ENCODE peak calls at places on chromosomes 6 and 20, in eight cellular contexts. O, T, V, E, C, B, I and F are unnamed samples.

GRCh38 chr6:136114661-136115060 is 135.4 kb downstream of the MTFR2 start:
- DNase-seq in T (no peak), B (no peak), O (no peak), V (no peak), I (no peak), E (no peak), C (no peak), F (no peak)

GRCh38 chr20:49320460-49320859 is 42.6 kb upstream of the ZNFX1 start:
- DNase-seq in B (peak; percentile 47), O (no peak), V (peak; percentile 7), I (peak; percentile 75), C (peak; percentile 9), T (no peak), E (peak; percentile 50), F (no peak)

GRCh38 chr6:99016355-99016754 is 68.6 kb upstream of the FBXL4 start:
- DNase-seq in T (no peak), O (no peak), I (peak; percentile 7), B (no peak), V (no peak), C (no peak), E (no peak), F (no peak)

GRCh38 chr6:157092736-157093135 is 230.6 kb downstream of the TMEM242 start:
- DNase-seq in V (no peak), E (no peak), B (no peak), I (peak; percentile 57), T (no peak), O (no peak), C (no peak), F (no peak)

GRCh38 chr20:24584538-24585356 is 115.3 kb downstream of the SYNDIG1 start:
- DNase-seq in I (peak; percentile 62), E (no peak), C (peak; percentile 24), O (no peak), V (no peak), B (no peak), T (no peak), F (no peak)

GRCh38 chr6:122845916-122846632 is 57.0 kb downstream of the SMPDL3A start:
- DNase-seq in V (no peak), T (no peak), E (no peak), B (no peak), C (no peak), O (no peak), I (peak; percentile 16), F (no peak)

GRCh38 chr20:24033151-24033550 is 44.6 kb upstream of the GGTLC1 start:
- DNase-seq in C (no peak), B (no peak), V (no peak), T (no peak), O (no peak), E (no peak), I (no peak), F (no peak)

GRCh38 chr6:170256641-170257040 is 34.2 kb downstream of the DLL1 start:
- DNase-seq in V (no peak), I (no peak), T (no peak), O (no peak), E (no peak), B (no peak), C (no peak), F (no peak)

GRCh38 chr20:48723308-48724264 is 104.2 kb downstream of the PREX1 start:
- DNase-seq in I (peak; percentile 40), C (no peak), O (peak; percentile 87), B (peak; percentile 73), V (no peak), T (no peak), E (no peak), F (no peak)

GRCh38 chr6:45618259-45618658 is 240.5 kb upstream of the SUPT3H start:
- DNase-seq in B (no peak), I (no peak), E (no peak), O (no peak), V (no peak), C (no peak), T (no peak), F (no peak)

GRCh38 chr6:45619211-45619760 is 241.6 kb upstream of the SUPT3H start:
- DNase-seq in O (no peak), T (no peak), C (no peak), B (no peak), V (no peak), E (no peak), I (no peak), F (no peak)

GRCh38 chr6:45619994-45620471 is 242.3 kb upstream of the SUPT3H start:
- DNase-seq in C (peak; percentile 57), V (no peak), E (no peak), O (no peak), I (peak; percentile 46), B (no peak), T (no peak), F (no peak)

GRCh38 chr6:45616209-45616608 is 238.5 kb upstream of the SUPT3H start:
- DNase-seq in T (no peak), B (no peak), C (no peak), E (no peak), I (no peak), O (no peak), V (no peak), F (no peak)

DNA sequence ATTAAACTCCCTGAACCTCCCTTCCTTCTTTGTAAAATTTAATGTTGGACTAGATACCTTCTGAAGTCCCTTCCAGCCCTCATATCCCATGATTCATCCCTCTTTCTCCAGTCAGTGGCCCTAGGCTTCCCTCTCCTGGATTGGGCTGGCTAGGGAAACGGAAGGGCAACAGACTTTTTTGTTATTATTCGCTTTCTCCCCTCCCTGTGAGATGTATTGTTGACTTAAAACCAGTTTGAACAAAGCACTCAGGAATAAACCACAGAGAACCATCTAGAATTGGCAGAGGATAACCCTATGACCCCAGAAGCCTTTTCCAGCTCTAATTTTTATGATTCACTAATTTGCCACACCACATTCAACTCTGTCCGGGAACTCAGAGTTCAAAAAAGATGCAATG is 239.7 kb upstream of the SUPT3H start:
- DNase-seq in I (peak; percentile 46), B (no peak), T (no peak), O (no peak), V (no peak), C (no peak), E (no peak), F (no peak)
- TF ChIP-seq CTCF in I (no peak), B (no peak), T (no peak), O (no peak), V (no peak), C (no peak), E (no peak), F (no peak)

DNA sequence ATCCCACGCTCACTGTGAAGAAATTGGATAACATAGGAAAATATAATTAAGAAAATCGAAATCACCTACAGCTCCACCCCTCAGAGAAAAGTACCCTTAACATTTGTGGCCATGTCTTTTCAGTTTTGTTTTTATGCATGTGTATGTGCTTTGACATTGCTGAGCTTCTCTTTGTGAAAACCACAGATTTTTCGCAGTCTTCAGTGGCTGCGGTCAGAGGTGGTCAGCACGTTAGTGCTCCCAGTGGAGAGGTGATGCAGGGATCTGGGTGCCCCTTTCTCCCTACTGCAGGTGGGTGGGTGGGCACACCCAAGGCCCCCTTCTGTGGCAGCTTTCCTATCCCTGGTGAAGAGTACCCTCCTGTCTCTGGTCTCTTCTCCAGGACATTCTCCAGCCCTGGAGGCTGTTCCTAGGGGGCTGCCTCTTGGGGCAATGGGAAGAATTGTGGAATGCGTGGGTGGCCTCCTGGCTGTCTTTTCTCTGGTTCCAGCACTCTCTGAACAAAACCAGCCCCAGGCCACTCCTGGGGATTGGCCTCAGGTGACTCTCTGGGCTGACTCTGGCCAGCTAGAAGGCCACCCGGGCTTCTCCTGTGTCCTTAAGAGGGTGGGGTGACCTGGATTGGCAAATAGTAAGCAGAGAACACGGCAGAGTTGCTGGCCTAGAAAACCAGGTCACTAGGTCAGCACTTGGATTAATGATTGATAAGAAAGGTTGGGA is 49.8 kb upstream of the FANCE start:
- DNase-seq in I (no peak), C (no peak), T (no peak), V (no peak), O (no peak), B (peak; percentile 93), E (no peak), F (no peak)
- TF ChIP-seq CTCF in I (no peak), C (no peak), T (no peak), V (no peak), O (no peak), B (peak; percentile 7), E (no peak), F (no peak)

DNA sequence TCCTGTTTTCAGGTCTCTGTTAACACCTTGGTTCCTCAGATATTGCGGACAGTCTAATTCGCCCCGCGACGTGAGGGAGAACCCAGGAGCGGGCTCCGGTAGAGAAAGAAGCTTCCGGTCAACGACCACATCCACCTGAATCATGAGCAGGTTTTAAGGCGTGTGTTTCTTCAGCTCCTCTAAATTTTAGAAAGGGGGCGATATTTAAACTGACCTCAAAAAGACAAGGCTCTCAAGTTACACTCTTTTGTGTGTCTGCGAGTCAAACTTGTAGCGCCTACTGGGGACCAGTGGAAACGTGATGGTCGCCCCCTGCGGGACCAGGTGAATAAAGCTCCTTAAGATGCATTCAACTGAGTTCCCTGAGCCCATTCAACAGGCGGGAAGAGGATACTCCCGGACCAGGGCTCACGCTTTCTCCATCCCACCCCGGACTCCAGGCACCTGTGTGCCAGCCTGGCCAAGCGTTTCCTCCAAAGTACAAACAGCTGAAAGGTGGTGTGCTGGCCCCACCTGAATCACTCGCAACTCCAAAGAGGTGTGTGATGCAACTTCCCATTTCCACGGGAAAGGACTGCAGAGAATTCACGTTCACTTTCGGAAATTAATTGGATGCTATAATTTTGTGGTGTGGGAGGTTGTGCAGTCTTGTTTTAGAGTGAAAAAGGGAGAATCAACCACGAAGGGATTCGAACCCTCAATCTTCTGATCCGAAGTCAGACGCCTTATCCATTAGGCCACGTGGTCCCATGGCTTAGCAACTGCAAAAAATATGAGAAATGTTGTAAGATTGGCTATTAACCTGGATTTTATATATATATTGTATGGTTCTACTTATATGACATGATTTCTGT is 17.0 kb downstream of the GPX5 start:
- DNase-seq in I (peak; percentile 81), C (peak; percentile 60), V (no peak), E (peak; percentile 90), T (peak; percentile 56), O (no peak), B (peak; percentile 80), F (peak; percentile 49)
- TF ChIP-seq CTCF in I (peak; percentile 37), C (peak; percentile 67), V (peak; percentile 70), E (peak; percentile 74), T (peak; percentile 39), O (no peak), B (peak; percentile 75), F (peak; percentile 47)

DNA sequence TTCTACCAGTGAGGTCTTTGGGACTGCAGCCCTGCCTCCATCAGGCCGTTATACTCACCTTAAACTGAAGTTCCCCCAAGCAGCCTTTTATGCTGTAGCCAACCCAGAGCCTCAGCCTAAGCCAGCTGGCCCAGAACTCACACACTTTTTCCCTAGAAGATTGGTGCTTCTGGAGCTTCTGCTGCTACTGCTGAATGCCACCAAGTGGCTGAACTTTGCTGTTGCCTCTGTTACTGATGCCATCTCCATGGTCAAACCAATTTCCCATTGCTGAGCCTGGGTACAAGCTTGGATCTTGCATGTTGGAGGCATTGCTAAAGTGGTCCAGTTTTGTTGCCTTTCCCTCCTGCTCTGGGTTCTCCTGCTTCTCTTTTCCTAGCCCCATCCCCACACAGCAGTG is 15.0 kb upstream of the TBX18 start:
- DNase-seq in C (no peak), B (no peak), V (no peak), E (no peak), O (no peak), T (no peak), I (no peak), F (no peak)
- TF ChIP-seq CTCF in C (no peak), B (no peak), V (peak; percentile 26), E (peak; percentile 22), O (no peak), T (no peak), I (peak; percentile 16), F (no peak)

GRCh38 chr20:64083380-64084208 is 604 bp downstream of the LKAAEAR1 start:
- DNase-seq in O (no peak), T (peak; percentile 71), I (peak; percentile 79), C (peak; percentile 66), V (no peak), E (no peak), B (peak; percentile 67), F (peak; percentile 62)
- TF ChIP-seq CTCF in O (peak; percentile 82), T (peak; percentile 70), I (peak; percentile 51), C (peak; percentile 62), V (peak; percentile 51), E (peak; percentile 37), B (peak; percentile 90), F (peak; percentile 68)